ENCODE peak calls at places on chromosomes 3 and 15, in four cellular contexts. Q, H, C and M are unnamed samples.

GRCh38 chr3:129441782-129442181 is 1.8 kb downstream of the IFT122 start:
- DNase-seq in C (no peak), Q (no peak), H (peak), M (no peak)

GRCh38 chr3:58565621-58566397 is 11.4 kb downstream of the FAM107A start:
- DNase-seq in H (no peak), C (no peak), Q (no peak), M (no peak)

GRCh38 chr15:98580577-98580976 is 67.8 kb upstream of the IGF1R start:
- DNase-seq in C (peak), Q (no peak), H (no peak), M (no peak)

GRCh38 chr15:90307661-90308060 is 42.2 kb downstream of the NGRN start:
- DNase-seq in C (no peak), H (no peak), Q (no peak), M (no peak)

GRCh38 chr3:49132437-49133225 is at the start of gene LAMB2:
- DNase-seq in Q (no peak), C (peak), H (peak), M (peak)

GRCh38 chr15:35657679-35658201 is 111.8 kb upstream of the DPH6 start:
- DNase-seq in C (no peak), H (no peak), Q (no peak), M (no peak)

GRCh38 chr3:147930417-147930816 is 521.3 kb downstream of the ZIC1 start:
- DNase-seq in H (no peak), C (no peak), Q (peak), M (no peak)

GRCh38 chr3:99400352-99400751 is 238.0 kb upstream of the COL8A1 start:
- DNase-seq in C (no peak), H (no peak), Q (no peak), M (no peak)

GRCh38 chr15:51782357-51782896 is 31.0 kb downstream of the TMOD2 start:
- DNase-seq in H (no peak), Q (peak), C (no peak), M (no peak)

GRCh38 chr3:138949002-138949418 is 2.0 kb downstream of the FOXL2NB start:
- DNase-seq in H (no peak), C (no peak), Q (no peak), M (no peak)

GRCh38 chr3:134808835-134809234 is 13.8 kb downstream of the EPHB1 start:
- DNase-seq in Q (no peak), C (no peak), H (no peak), M (no peak)

GRCh38 chr3:46465196-46465520 is 453 bp upstream of the LTF start:
- DNase-seq in H (no peak), C (no peak), Q (no peak), M (no peak)

DNA sequence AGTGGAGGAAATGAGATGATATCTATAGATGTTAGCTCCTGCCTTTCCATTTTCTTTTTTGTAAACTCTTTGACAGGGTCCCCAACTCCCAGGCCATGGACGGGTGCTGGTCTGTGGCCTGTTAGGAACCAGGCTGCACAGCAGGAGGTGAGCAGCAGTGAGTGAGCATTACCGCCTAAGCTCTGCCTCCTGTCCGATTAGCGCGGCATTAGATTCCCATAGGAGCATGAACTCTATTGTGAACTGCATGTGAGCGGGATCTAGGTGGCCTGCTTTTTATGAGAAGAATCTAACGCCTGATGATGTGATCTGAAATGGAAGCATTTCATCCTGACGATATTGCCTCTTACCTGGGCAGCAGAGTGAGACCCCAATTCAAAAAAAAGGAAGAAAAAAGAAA is 56.8 kb upstream of the CHD2 start:
- DNase-seq in Q (no peak), C (no peak), H (no peak), M (no peak)
- H3K27ac ChIP-seq in Q (no peak), C (no peak), H (no peak), M (no peak)

DNA sequence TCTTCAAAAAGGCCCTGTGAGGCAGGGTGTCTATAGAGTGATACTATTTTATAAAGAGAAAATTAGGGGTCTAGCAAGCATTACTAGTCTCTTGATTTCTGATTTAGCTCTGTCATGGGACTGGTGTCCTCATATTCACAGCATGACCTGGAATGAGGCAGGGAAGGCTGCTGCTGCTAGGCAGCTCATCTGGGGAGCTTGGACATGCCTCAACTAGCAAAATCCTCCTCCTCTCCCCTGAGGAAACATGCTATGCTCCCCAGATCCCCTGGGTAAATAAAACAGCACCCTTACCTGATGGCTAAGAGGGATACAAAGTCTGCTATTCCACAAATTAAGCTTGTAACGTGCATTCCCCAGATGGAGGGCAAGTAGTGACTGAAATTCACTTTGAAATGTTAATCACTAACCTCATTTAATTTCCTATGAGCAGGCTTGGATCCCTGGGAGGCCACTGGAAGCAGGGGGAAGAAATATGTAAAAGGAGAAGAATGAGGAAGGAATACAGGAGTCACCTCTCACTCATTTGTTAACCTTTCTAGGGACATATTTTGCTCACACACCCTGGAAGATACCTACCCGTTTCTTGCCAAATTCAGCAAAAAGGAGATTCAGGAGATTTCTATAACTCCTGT is 709.4 kb downstream of the SQOR start:
- DNase-seq in Q (no peak), H (no peak), C (no peak), M (no peak)
- H3K27ac ChIP-seq in Q (no peak), H (no peak), C (no peak), M (no peak)

GRCh38 chr3:95310560-95310959 is 1247.7 kb downstream of the NSUN3 start:
- DNase-seq in Q (no peak), H (no peak), C (no peak), M (no peak)
- H3K27ac ChIP-seq in Q (no peak), H (no peak), C (no peak), M (no peak)

GRCh38 chr3:188389711-188390346 is 235.9 kb downstream of the LPP start:
- DNase-seq in C (no peak), Q (peak), H (peak), M (no peak)
- H3K27ac ChIP-seq in C (no peak), Q (peak), H (no peak), M (no peak)

GRCh38 chr3:170259853-170260386 is 37.7 kb downstream of the PRKCI start:
- DNase-seq in H (no peak), C (no peak), Q (peak), M (no peak)
- H3K27ac ChIP-seq in H (no peak), C (no peak), Q (peak), M (no peak)

GRCh38 chr15:82944840-82945239 is 7.7 kb downstream of the HOMER2 start:
- DNase-seq in C (no peak), H (no peak), Q (peak), M (no peak)

GRCh38 chr15:82944038-82944437 is 8.5 kb downstream of the HOMER2 start:
- DNase-seq in C (no peak), Q (no peak), H (no peak), M (peak)

GRCh38 chr15:82943176-82943575 is 9.3 kb downstream of the HOMER2 start:
- DNase-seq in C (no peak), Q (no peak), H (no peak), M (no peak)

GRCh38 chr15:82946155-82946701 is 6.3 kb downstream of the HOMER2 start:
- DNase-seq in Q (no peak), C (no peak), H (no peak), M (no peak)

DNA sequence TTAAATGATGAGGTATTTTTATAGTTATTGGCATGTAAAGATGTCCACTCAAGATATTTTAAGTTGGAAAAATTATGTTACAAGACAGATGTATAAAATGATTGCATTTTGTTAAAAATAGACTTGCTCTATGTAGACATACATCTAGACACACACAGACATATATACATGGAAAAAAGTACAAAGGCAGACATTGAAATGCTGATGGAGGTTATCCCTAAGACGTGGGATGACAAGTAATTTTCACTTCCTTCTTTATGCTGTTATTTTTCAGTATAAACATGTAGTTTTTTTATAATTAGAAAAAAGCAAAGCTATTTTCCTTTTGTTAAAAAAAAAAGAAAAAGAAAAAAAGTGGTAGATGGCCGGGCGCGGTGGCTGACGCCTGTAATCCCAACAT is 7.2 kb downstream of the HOMER2 start:
- DNase-seq in C (no peak), Q (no peak), H (no peak), M (no peak)
- H3K27ac ChIP-seq in C (no peak), Q (no peak), H (no peak), M (no peak)

DNA sequence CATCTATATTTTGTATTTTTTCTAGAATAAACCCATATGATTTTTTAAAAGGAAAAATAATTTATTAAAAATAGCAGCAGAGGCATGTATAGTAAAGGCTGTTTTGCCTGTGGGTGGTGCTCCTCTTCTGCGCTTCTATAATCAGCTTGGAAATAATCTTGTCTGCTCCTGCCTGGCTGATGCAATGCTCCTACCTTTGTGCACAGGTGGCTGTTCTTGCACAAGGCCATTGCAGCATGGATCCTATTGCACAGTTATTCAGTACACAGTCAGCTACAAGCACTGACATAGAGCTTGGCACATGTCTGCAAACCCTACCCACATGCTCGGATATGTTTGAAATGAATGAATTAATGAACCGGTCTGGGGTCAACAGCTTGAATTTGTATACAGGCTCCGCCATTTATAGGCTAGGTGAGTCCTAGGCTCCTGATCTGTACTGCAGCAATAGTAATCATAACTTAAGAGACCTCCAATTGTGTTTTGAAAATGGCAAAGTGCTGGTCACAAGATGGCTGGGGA is 652 bp upstream of the RTP1 start:
- DNase-seq in C (no peak), Q (peak), H (no peak), M (no peak)
- H3K27ac ChIP-seq in C (no peak), Q (peak), H (no peak), M (no peak)

GRCh38 chr3:179071569-179072397 is at the start of gene ZMAT3:
- DNase-seq in H (peak), C (peak), Q (peak), M (peak)

GRCh38 chr3:179067839-179068238 is 3.8 kb downstream of the ZMAT3 start:
- DNase-seq in Q (no peak), H (no peak), C (no peak), M (no peak)

GRCh38 chr3:179071161-179071568 is 444 bp downstream of the ZMAT3 start:
- DNase-seq in C (peak), Q (peak), H (peak), M (no peak)

GRCh38 chr3:179068779-179069530 is 2.7 kb downstream of the ZMAT3 start:
- DNase-seq in Q (peak), C (no peak), H (peak), M (peak)

DNA sequence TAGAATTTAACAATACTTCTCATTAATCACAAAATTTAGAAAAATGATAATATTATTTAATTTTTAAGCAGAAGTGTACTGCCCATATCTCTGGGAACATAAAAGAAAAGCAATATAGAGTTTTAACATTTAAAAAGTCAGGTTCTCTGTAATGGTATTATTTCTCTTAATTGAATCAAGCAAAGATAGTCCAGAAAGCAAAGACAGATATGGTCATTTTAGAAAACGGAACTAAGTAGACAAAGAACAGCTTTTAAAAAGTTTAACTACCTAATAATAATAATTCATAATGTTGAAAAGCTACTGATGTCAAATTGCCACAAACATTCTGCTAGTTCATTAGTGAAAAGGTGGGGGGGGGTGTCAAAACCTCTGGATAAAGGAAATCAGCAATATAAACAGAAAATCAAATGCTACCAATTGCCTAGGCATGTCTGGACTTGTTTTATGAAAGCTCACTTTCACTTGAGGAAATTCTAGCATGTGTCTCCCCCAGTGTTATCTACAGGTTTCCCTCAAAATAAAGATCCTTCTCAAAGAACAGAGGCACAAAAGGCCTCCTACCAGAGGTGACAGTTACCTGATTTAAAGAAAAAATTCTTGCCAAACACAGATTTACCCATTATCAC is 1.7 kb downstream of the ZMAT3 start:
- DNase-seq in C (no peak), Q (peak), H (no peak), M (no peak)
- H3K27ac ChIP-seq in C (peak), Q (no peak), H (no peak), M (peak)